ENCODE peak calls at places on chromosomes 16 and 17, in five cellular contexts. One of them, this sample, is unnamed.

GRCh38 chr16:77812856-77813523 is 24.6 kb downstream of the VAT1L start:
- DNase-seq in NT2/D1: no peak
- DNase-seq in GM12878: no peak
- DNase-seq in H1: no peak
- DNase-seq in HepG2: no peak
- DNase-seq in this sample: no peak

GRCh38 chr17:7444682-7445010 is 215 bp upstream of the CHRNB1 start:
- DNase-seq in NT2/D1: no peak
- DNase-seq in GM12878: no peak
- DNase-seq in H1: no peak
- DNase-seq in HepG2: no peak
- DNase-seq in this sample: no peak

GRCh38 chr17:42361781-42362186 is 26.5 kb downstream of the STAT3 start:
- DNase-seq in NT2/D1: peak
- DNase-seq in GM12878: no peak
- DNase-seq in H1: no peak
- DNase-seq in HepG2: peak
- DNase-seq in this sample: no peak

GRCh38 chr17:19013226-19013625 is 8.7 kb upstream of the FAM83G start:
- DNase-seq in NT2/D1: no peak
- DNase-seq in GM12878: no peak
- DNase-seq in H1: no peak
- DNase-seq in HepG2: no peak
- DNase-seq in this sample: no peak

GRCh38 chr16:2752850-2753522 is 548 bp downstream of the SRRM2 start:
- DNase-seq in NT2/D1: peak
- DNase-seq in GM12878: no peak
- DNase-seq in H1: no peak
- DNase-seq in HepG2: peak
- DNase-seq in this sample: peak

GRCh38 chr16:15961060-15961511 is 11.7 kb downstream of the ABCC1 start:
- DNase-seq in NT2/D1: no peak
- DNase-seq in GM12878: peak
- DNase-seq in H1: no peak
- DNase-seq in HepG2: no peak
- DNase-seq in this sample: no peak

GRCh38 chr17:40167685-40168261 is 9.5 kb upstream of the RAPGEFL1 start:
- DNase-seq in NT2/D1: no peak
- DNase-seq in GM12878: no peak
- DNase-seq in H1: no peak
- DNase-seq in HepG2: no peak
- DNase-seq in this sample: no peak

GRCh38 chr17:258045-258734 is 76.7 kb upstream of the DOC2B start:
- DNase-seq in NT2/D1: no peak
- DNase-seq in GM12878: no peak
- DNase-seq in H1: peak
- DNase-seq in HepG2: no peak
- DNase-seq in this sample: no peak

GRCh38 chr17:81040791-81041337 is 5.9 kb downstream of the BAIAP2 start:
- DNase-seq in NT2/D1: no peak
- DNase-seq in GM12878: no peak
- DNase-seq in H1: peak
- DNase-seq in HepG2: peak
- DNase-seq in this sample: peak

GRCh38 chr17:44979426-44980273 is 11.5 kb upstream of the C1QL1 start:
- DNase-seq in NT2/D1: no peak
- DNase-seq in GM12878: no peak
- DNase-seq in H1: no peak
- DNase-seq in HepG2: no peak
- DNase-seq in this sample: no peak

GRCh38 chr16:17476414-17477259 is 5.9 kb upstream of the XYLT1 start:
- DNase-seq in NT2/D1: peak
- DNase-seq in GM12878: no peak
- DNase-seq in H1: peak
- DNase-seq in HepG2: peak
- DNase-seq in this sample: peak

GRCh38 chr17:64262422-64263260 is at the start of gene TEX2:
- DNase-seq in NT2/D1: no peak
- DNase-seq in GM12878: no peak
- DNase-seq in H1: peak
- DNase-seq in HepG2: peak
- DNase-seq in this sample: peak

GRCh38 chr16:27598921-27599565 is 49.1 kb downstream of the KATNIP start:
- DNase-seq in NT2/D1: no peak
- DNase-seq in GM12878: no peak
- DNase-seq in H1: no peak
- DNase-seq in HepG2: no peak
- DNase-seq in this sample: no peak

GRCh38 chr16:8882725-8883377 is 700 bp downstream of the LITAFD start:
- DNase-seq in NT2/D1: no peak
- DNase-seq in GM12878: no peak
- DNase-seq in H1: no peak
- DNase-seq in HepG2: no peak
- DNase-seq in this sample: no peak

GRCh38 chr17:66784621-66785364 is 50.1 kb upstream of the CACNG5 start:
- DNase-seq in NT2/D1: no peak
- DNase-seq in GM12878: no peak
- DNase-seq in H1: no peak
- DNase-seq in HepG2: no peak
- DNase-seq in this sample: no peak

GRCh38 chr16:8874388-8874787 is 5.6 kb upstream of the CARHSP1 start:
- DNase-seq in NT2/D1: no peak
- DNase-seq in GM12878: no peak
- DNase-seq in H1: no peak
- DNase-seq in HepG2: no peak
- DNase-seq in this sample: no peak

GRCh38 chr16:53855056-53855455 is 151.1 kb downstream of the FTO start:
- DNase-seq in NT2/D1: no peak
- DNase-seq in GM12878: no peak
- DNase-seq in H1: no peak
- DNase-seq in HepG2: no peak
- DNase-seq in this sample: no peak

GRCh38 chr17:19880393-19880792 is 12.7 kb upstream of the ULK2 start:
- DNase-seq in NT2/D1: no peak
- DNase-seq in GM12878: no peak
- DNase-seq in H1: no peak
- DNase-seq in HepG2: no peak
- DNase-seq in this sample: no peak

GRCh38 chr17:2532146-2532720 is 20.5 kb upstream of the METTL16 start:
- DNase-seq in NT2/D1: no peak
- DNase-seq in GM12878: no peak
- DNase-seq in H1: no peak
- DNase-seq in HepG2: no peak
- DNase-seq in this sample: no peak

GRCh38 chr16:12609937-12610699 is 193.6 kb downstream of the CPPED1 start:
- DNase-seq in NT2/D1: no peak
- DNase-seq in GM12878: no peak
- DNase-seq in H1: no peak
- DNase-seq in HepG2: peak
- DNase-seq in this sample: no peak

GRCh38 chr16:79599837-79600635 is 501 bp downstream of the MAF start:
- DNase-seq in NT2/D1: peak
- DNase-seq in GM12878: no peak
- DNase-seq in H1: peak
- DNase-seq in HepG2: no peak
- DNase-seq in this sample: no peak

GRCh38 chr17:51371732-51372151 is 111.4 kb downstream of the UTP18 start:
- DNase-seq in NT2/D1: peak
- DNase-seq in GM12878: peak
- DNase-seq in H1: peak
- DNase-seq in HepG2: peak
- DNase-seq in this sample: peak

GRCh38 chr16:90077757-90078593 is 844 bp upstream of the PRDM7 start:
- DNase-seq in NT2/D1: no peak
- DNase-seq in GM12878: no peak
- DNase-seq in H1: peak
- DNase-seq in HepG2: no peak
- DNase-seq in this sample: no peak

GRCh38 chr17:67995568-67996191 is 589 bp downstream of the C17orf58 start:
- DNase-seq in NT2/D1: no peak
- DNase-seq in GM12878: no peak
- DNase-seq in H1: peak
- DNase-seq in HepG2: no peak
- DNase-seq in this sample: no peak

DNA sequence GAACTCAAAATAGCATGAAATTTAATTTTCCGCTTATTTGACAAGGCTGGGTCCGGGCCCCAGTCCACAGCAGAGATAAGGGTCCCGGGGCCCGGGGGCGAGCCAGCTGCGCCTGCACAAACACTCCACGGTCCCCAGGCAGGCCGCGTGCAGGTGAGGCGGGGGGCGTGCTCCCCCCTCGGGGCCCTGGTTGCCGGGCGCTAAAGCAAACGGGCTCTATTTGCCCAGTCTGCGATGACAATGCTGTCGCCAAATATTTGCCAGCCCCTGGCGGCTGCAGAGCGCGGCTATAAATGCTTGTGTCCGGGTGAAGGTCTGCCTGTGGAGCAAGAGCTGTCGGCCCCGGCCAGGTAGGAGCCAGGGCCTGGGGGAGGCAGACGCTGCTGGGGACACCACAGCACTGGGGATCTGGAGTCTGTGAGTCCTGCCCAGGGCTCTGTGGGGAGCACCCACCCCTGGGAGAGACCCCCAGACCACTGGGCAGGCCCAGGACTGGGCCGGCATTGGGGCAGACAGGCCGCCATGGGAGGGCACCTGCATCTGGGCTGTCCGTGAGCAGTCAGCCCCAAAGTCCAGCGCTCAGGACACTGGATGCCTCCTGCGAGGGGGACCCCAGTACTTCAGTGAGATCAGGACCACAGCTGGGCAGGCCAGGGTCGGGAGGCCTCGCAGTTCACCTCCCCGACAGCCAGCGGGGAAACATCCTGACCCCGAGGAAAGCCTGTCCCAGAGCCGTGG is at the start of gene PERCC1:
- DNase-seq in NT2/D1: no peak
- DNase-seq in GM12878: no peak
- DNase-seq in H1: no peak
- DNase-seq in HepG2: peak
- DNase-seq in this sample: no peak
- TF ChIP-seq SUZ12 in NT2/D1: no peak
- TF ChIP-seq SUZ12 in GM12878: no peak
- TF ChIP-seq SUZ12 in H1: no peak
- TF ChIP-seq SUZ12 in HepG2: no peak
- TF ChIP-seq SUZ12 in this sample: no peak

GRCh38 chr16:67822511-67822910 is 15.8 kb downstream of the TSNAXIP1 start:
- DNase-seq in NT2/D1: no peak
- DNase-seq in GM12878: no peak
- DNase-seq in H1: no peak
- DNase-seq in HepG2: no peak
- DNase-seq in this sample: no peak
- TF ChIP-seq SUZ12 in NT2/D1: no peak
- TF ChIP-seq SUZ12 in GM12878: no peak
- TF ChIP-seq SUZ12 in H1: no peak
- TF ChIP-seq SUZ12 in HepG2: no peak
- TF ChIP-seq SUZ12 in this sample: no peak

DNA sequence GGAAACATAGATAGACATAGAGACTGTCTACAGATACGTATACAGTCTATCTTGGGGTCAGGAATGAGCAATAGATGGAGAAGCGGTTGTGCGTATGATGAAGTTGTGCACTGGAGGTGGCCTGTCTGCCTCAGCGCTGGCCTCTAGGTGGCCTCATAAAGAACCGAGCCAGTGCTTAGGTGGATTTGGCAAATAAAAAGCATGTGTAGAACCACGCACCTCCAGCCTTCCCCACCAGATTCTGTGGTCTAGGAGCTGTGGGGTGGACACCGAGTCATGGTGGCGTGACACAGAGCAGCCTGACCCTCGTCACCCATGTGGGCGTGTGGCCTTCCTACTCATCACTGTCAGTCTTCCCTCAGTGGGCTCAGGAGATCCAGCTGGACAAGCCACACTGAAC is 34.0 kb downstream of the PGS1 start:
- DNase-seq in NT2/D1: no peak
- DNase-seq in GM12878: no peak
- DNase-seq in H1: no peak
- DNase-seq in HepG2: no peak
- DNase-seq in this sample: peak
- TF ChIP-seq SUZ12 in NT2/D1: no peak
- TF ChIP-seq SUZ12 in GM12878: no peak
- TF ChIP-seq SUZ12 in H1: no peak
- TF ChIP-seq SUZ12 in HepG2: no peak
- TF ChIP-seq SUZ12 in this sample: no peak

GRCh38 chr16:23276821-23277220 is 25.3 kb upstream of the SCNN1B start:
- DNase-seq in NT2/D1: no peak
- DNase-seq in GM12878: no peak
- DNase-seq in H1: no peak
- DNase-seq in HepG2: no peak
- DNase-seq in this sample: no peak
- TF ChIP-seq SUZ12 in NT2/D1: no peak
- TF ChIP-seq SUZ12 in GM12878: no peak
- TF ChIP-seq SUZ12 in H1: no peak
- TF ChIP-seq SUZ12 in HepG2: no peak
- TF ChIP-seq SUZ12 in this sample: no peak

GRCh38 chr16:73228649-73229048 is 180.7 kb upstream of the ZFHX3 start:
- DNase-seq in NT2/D1: no peak
- DNase-seq in GM12878: no peak
- DNase-seq in H1: no peak
- DNase-seq in HepG2: no peak
- DNase-seq in this sample: no peak
- TF ChIP-seq SUZ12 in NT2/D1: no peak
- TF ChIP-seq SUZ12 in GM12878: no peak
- TF ChIP-seq SUZ12 in H1: no peak
- TF ChIP-seq SUZ12 in HepG2: no peak
- TF ChIP-seq SUZ12 in this sample: no peak

GRCh38 chr17:11209906-11210305 is 31.1 kb upstream of the SHISA6 start:
- DNase-seq in NT2/D1: no peak
- DNase-seq in GM12878: no peak
- DNase-seq in H1: no peak
- DNase-seq in HepG2: no peak
- DNase-seq in this sample: no peak
- TF ChIP-seq SUZ12 in NT2/D1: no peak
- TF ChIP-seq SUZ12 in GM12878: no peak
- TF ChIP-seq SUZ12 in H1: no peak
- TF ChIP-seq SUZ12 in HepG2: no peak
- TF ChIP-seq SUZ12 in this sample: no peak